ENCODE peak calls at places on chromosomes 3 and 15, in four cellular contexts. M is HepG2, Q is ovary, W is H1. O is an unnamed sample.

GRCh38 chr15:92914768-92915221 is 14.7 kb downstream of the CHD2 start:
- DNase-seq in M (no peak), W (no peak), Q (no peak), O (no peak)

GRCh38 chr15:60945196-60945595 is 283.9 kb downstream of the RORA start:
- DNase-seq in M (no peak), W (no peak), Q (no peak), O (no peak)

GRCh38 chr3:100992086-100993033 is 861 bp downstream of the ABI3BP start:
- DNase-seq in Q (peak), W (no peak), M (no peak), O (no peak)

GRCh38 chr3:66527253-66527652 is 26.4 kb upstream of the LRIG1 start:
- DNase-seq in Q (no peak), M (no peak), W (no peak), O (no peak)

GRCh38 chr15:92807971-92808571 is 92.1 kb upstream of the CHD2 start:
- DNase-seq in M (no peak), Q (peak), W (no peak), O (peak)

GRCh38 chr3:12706504-12707253 is 42.8 kb upstream of the RAF1 start:
- DNase-seq in Q (peak), M (peak), W (peak), O (peak)

GRCh38 chr3:127226946-127227842 is 34.3 kb downstream of the PRR23E start:
- DNase-seq in Q (no peak), W (no peak), M (peak), O (peak)

GRCh38 chr3:45225465-45226205 is 452 bp downstream of the TMEM158 start:
- DNase-seq in M (no peak), Q (peak), W (peak), O (no peak)

GRCh38 chr15:33500432-33500831 is 189.7 kb downstream of the RYR3 start:
- DNase-seq in M (no peak), W (no peak), Q (no peak), O (no peak)

GRCh38 chr3:54902286-54902685 is 25.6 kb downstream of the LRTM1 start:
- DNase-seq in W (no peak), Q (no peak), M (no peak), O (no peak)

GRCh38 chr3:124059580-124059979 is 67.7 kb upstream of the ROPN1 start:
- DNase-seq in M (no peak), W (no peak), Q (no peak), O (no peak)

GRCh38 chr15:48861813-48862431 is 16.0 kb upstream of the EID1 start:
- DNase-seq in Q (peak), W (no peak), M (peak), O (no peak)

GRCh38 chr3:24837601-24838000 is 343.0 kb upstream of the THRB start:
- DNase-seq in M (no peak), W (no peak), Q (no peak), O (no peak)

GRCh38 chr3:22634450-22634849 is 568.7 kb upstream of the UBE2E2 start:
- DNase-seq in W (no peak), Q (no peak), M (no peak), O (no peak)

GRCh38 chr3:45800611-45801010 is 4.3 kb upstream of the SLC6A20 start:
- DNase-seq in M (no peak), Q (no peak), W (peak), O (no peak)

GRCh38 chr15:31930967-31931366 is 99.3 kb upstream of the CHRNA7 start:
- DNase-seq in W (no peak), Q (no peak), M (no peak), O (no peak)

GRCh38 chr3:49017229-49017615 is 1.2 kb downstream of the DALRD3 start:
- DNase-seq in M (no peak), W (no peak), Q (no peak), O (no peak)

GRCh38 chr3:192409203-192409837 is 318.0 kb downstream of the FGF12 start:
- DNase-seq in W (peak), M (no peak), Q (no peak), O (no peak)

GRCh38 chr3:50231581-50231980 is 4.4 kb upstream of the GNAI2 start:
- DNase-seq in W (no peak), M (no peak), Q (no peak), O (no peak)

GRCh38 chr3:52119826-52120225 is 34.4 kb downstream of the POC1A start:
- DNase-seq in W (no peak), M (no peak), Q (no peak), O (peak)

GRCh38 chr3:189355481-189356201 is 183.9 kb downstream of the TPRG1 start:
- DNase-seq in M (peak), Q (no peak), W (no peak), O (no peak)

GRCh38 chr3:14371573-14372474 is 30.6 kb upstream of the SLC6A6 start:
- DNase-seq in W (no peak), Q (no peak), M (peak), O (no peak)

GRCh38 chr3:59717679-59718205 is 667.9 kb upstream of the CFAP20DC start:
- DNase-seq in Q (no peak), M (no peak), W (no peak), O (no peak)

GRCh38 chr3:52841211-52841980 is 6.6 kb upstream of the MUSTN1 start:
- DNase-seq in M (no peak), W (no peak), Q (no peak), O (no peak)

GRCh38 chr3:149245738-149246451 is 24.3 kb upstream of the CP start:
- DNase-seq in M (peak), W (no peak), Q (no peak), O (no peak)

GRCh38 chr3:45881031-45882022 is 5.0 kb upstream of the CCR9 start:
- DNase-seq in M (no peak), W (no peak), Q (no peak), O (no peak)

GRCh38 chr15:69648215-69648614 is 195.6 kb downstream of the RPLP1 start:
- DNase-seq in M (no peak), W (no peak), Q (no peak), O (peak)

GRCh38 chr3:15063656-15064286 is 1.3 kb downstream of the MRPS25 start:
- DNase-seq in M (no peak), Q (no peak), W (no peak), O (no peak)

DNA sequence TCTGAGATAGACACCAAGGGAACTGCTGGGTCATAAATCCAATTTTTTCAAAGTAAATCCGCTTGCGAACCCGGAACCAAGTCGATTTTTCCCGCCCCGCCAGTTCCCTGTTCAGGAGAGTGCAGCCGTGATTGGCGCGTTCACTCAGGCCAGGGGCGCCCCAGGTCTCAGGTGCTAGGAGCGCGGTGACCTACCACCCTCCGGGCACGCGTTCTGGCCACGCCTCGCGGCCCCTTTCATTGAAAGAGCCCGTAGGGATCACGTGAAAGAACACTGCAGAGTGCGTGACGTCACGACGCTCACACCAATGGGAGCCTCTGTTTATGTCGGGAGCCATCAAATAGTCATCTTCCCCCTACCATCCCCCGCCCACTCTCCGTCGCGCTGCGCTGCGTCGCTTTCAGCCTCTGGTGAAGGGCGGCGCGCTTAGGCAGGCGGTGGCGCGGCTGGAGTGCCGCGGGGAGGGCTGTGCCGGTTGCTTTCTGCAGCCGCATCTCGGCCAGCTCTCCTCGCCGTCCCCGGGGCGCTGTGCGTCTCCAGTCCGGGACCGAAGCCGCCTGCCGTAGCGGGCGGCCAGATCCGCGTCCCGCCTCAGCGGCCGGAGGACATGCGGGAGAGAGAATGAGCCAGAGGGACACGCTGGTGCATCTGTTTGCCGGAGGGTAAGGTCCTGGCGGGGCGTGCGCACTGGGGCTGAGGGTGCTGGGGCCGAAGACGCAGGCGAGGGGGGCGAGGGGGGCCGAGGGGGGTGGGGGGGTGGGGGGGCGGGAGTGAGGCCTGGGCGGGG is at the start of gene SLC25A36:
- DNase-seq in M (peak), W (peak), Q (peak), O (peak)
- TF ChIP-seq POLR2A in M (peak), W (peak), Q (peak), O (peak)

GRCh38 chr3:39178553-39178952 is 13.8 kb downstream of the XIRP1 start:
- DNase-seq in W (no peak), Q (no peak), M (no peak), O (no peak)

GRCh38 chr3:39180546-39181346 is 11.6 kb downstream of the XIRP1 start:
- DNase-seq in M (peak), W (peak), Q (peak), O (peak)

GRCh38 chr3:39176025-39176714 is 16.2 kb downstream of the XIRP1 start:
- DNase-seq in M (no peak), Q (no peak), W (no peak), O (no peak)

GRCh38 chr3:39180183-39180545 is 12.2 kb downstream of the XIRP1 start:
- DNase-seq in M (no peak), Q (no peak), W (no peak), O (no peak)

DNA sequence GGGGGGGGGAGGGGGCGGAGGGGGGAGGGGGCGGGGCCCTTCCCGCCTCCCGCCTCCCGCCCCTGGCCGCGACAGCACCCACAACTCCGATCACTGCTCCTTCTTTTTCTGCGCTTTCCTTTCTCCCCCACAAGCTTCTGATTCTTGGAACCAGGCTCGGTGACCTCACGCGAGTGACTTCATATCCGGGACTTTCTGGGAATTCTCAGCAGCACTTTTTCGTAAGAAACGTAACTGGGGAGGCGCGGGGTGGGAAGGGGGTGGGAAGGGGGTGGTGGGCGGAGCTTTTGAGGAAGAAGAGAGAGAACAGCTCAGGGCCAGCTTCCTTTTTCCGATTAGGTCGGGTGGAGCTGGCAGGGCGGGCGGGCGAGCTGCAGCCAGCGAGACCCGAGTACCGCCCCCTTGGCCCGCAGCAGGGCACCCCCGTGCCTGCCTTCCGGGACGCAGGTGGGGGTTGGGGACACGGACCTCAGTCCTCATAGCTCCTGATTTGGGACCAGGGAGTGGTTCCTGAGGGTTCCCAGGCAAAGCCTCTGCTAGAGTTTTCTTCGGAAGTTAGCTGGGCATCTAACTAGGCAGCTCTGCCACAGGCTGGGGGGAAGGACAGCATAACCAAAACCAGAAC is 14.6 kb downstream of the XIRP1 start:
- DNase-seq in Q (peak), W (peak), M (peak), O (peak)
- TF ChIP-seq EP300 in Q (peak), W (no peak), M (no peak), O (peak)

DNA sequence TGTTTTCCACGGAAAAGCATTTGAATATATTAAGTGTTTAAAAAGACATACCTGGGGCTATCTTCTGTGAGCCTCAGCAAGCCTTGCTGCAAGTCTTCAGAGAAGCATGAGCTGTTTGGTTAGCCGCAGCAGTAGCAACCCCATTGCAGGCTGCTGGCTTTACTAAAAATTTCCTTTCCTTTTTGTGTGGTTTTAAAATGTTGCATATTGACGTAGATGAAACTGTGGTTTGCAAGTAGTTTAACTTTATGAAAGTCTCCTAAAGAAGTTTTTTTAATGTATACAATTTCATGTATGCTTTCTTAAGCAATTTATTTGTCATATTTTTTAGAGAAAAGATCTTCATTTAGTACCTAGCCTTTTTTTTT is at the start of gene GPR171:
- DNase-seq in Q (no peak), M (no peak), W (no peak), O (no peak)
- TF ChIP-seq POLR2A in Q (no peak), M (no peak), W (no peak), O (no peak)

GRCh38 chr15:65821070-65821469 is 29.0 kb upstream of the DENND4A start:
- DNase-seq in Q (no peak), W (no peak), M (no peak), O (no peak)
- TF ChIP-seq EP300 in Q (no peak), W (no peak), M (no peak), O (no peak)

DNA sequence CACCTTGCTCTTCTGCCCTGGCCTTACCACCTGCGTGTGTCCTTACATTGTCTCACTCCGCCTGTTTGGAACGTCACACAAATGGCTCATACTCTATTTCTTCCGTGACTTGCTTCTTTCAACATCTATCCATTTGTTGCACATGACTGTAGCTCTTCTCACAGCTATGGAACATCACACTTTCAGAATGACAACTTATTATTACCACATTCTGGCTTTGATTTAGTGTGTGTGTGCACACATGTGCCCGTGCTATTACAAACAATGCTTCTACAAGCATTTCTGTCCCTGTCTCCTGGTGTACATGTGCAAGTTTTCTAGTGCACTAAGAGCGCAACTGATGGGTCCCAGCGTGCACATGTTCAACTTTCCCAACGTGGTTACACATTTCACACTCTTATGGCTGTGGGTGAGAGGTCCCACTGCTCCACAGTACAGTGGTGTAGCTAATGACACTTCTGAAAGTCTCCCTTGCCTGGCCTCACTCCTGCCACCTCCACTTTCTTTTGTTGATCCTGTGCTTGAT is 37.8 kb downstream of the PTH1R start:
- DNase-seq in M (no peak), Q (no peak), W (no peak), O (no peak)
- TF ChIP-seq POLR2A in M (no peak), Q (no peak), W (no peak), O (no peak)

GRCh38 chr15:70781236-70781635 is 17.9 kb upstream of the UACA start:
- DNase-seq in Q (no peak), W (no peak), M (no peak), O (no peak)

GRCh38 chr15:70787001-70787400 is 23.6 kb upstream of the UACA start:
- DNase-seq in M (no peak), W (no peak), Q (no peak), O (no peak)

GRCh38 chr15:70783041-70783440 is 19.7 kb upstream of the UACA start:
- DNase-seq in W (no peak), Q (no peak), M (no peak), O (no peak)

GRCh38 chr15:70788114-70789049 is 25.0 kb upstream of the UACA start:
- DNase-seq in M (peak), Q (no peak), W (no peak), O (no peak)

GRCh38 chr15:70783610-70784021 is 20.3 kb upstream of the UACA start:
- DNase-seq in W (no peak), Q (no peak), M (peak), O (no peak)
- TF ChIP-seq EP300 in W (no peak), Q (no peak), M (no peak), O (no peak)

GRCh38 chr15:74545776-74546656 is 5.0 kb downstream of the ARID3B start:
- DNase-seq in Q (peak), W (no peak), M (peak), O (peak)
- TF ChIP-seq POLR2A in Q (no peak), W (no peak), M (no peak), O (no peak)

GRCh38 chr15:37148714-37149113 is 48.4 kb upstream of the MEIS2 start:
- DNase-seq in M (no peak), W (no peak), Q (no peak), O (no peak)
- TF ChIP-seq EP300 in M (no peak), W (no peak), Q (no peak), O (no peak)

DNA sequence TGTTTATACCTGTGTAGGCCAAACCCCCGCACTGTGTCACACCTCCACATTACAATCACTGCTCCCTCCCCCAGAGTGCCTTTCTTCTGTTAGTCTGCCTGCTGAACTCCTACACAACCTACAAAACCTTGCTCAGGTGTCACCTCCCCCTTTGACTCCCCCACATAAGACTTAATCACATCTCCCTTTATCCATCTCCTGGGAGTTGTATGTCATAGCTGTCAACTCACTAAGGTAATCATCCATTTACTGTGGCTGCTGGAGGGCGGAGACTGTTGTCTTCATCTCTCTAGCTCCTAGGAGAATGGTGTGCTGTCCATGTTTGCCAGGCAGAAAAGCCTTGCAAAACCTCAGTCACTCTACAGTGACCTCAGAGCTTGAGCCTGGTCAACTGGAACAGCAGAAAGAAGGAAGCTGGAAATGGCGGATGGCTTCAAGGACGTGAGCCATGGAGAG is 43.8 kb downstream of the ZNF710 start:
- DNase-seq in Q (no peak), M (no peak), W (no peak), O (no peak)
- TF ChIP-seq POLR2A in Q (no peak), M (no peak), W (no peak), O (no peak)